ENCODE peak calls at places on chromosomes 13 and 19, in five cellular contexts. L is NCI-H1105, K is astrocyte, I is mammary epithelial cell, X is M059J. N is an unnamed sample.

GRCh38 chr19:11580665-11581418 is 3.4 kb upstream of the ACP5 start:
- DNase-seq in K (no peak), X (peak; percentile 23), L (no peak), I (no peak), N (no peak)

GRCh38 chr13:34627499-34627898 is 314.6 kb upstream of the NBEA start:
- DNase-seq in X (no peak), L (no peak), I (no peak), K (no peak), N (no peak)

GRCh38 chr13:102901056-102901455 is 55.2 kb downstream of the ERCC5 start:
- DNase-seq in X (no peak), L (no peak), I (no peak), K (no peak), N (no peak)

GRCh38 chr13:28483313-28483931 is 11.5 kb downstream of the FLT1 start:
- DNase-seq in X (no peak), I (no peak), L (no peak), K (no peak), N (no peak)

GRCh38 chr13:114105351-114106225 is 26.8 kb downstream of the RASA3 start:
- DNase-seq in X (no peak), K (no peak), I (no peak), L (no peak), N (no peak)

GRCh38 chr19:1019980-1020867 is 699 bp downstream of the TMEM259 start:
- DNase-seq in X (no peak), I (no peak), K (no peak), L (no peak), N (peak; percentile 41)

GRCh38 chr13:56317839-56318238 is 822.9 kb upstream of the PRR20A start:
- DNase-seq in X (no peak), K (no peak), I (no peak), L (no peak), N (no peak)

GRCh38 chr19:6374179-6374709 is 1.5 kb downstream of the PSPN start:
- DNase-seq in L (no peak), I (no peak), X (no peak), K (no peak), N (no peak)

GRCh38 chr19:47097396-47098217 is 16.0 kb downstream of the ZC3H4 start:
- DNase-seq in I (peak; percentile 28), L (no peak), X (no peak), K (peak; percentile 47), N (no peak)

GRCh38 chr19:42846597-42846996 is 32.9 kb downstream of the PSG1 start:
- DNase-seq in K (peak; percentile 14), I (no peak), X (peak; percentile 41), L (no peak), N (peak; percentile 69)

GRCh38 chr19:52897149-52897935 is at the start of gene ZNF320:
- DNase-seq in K (peak; percentile 83), I (peak; percentile 88), L (peak; percentile 93), X (peak; percentile 92), N (peak; percentile 95)

GRCh38 chr19:39194832-39195542 is 1.8 kb upstream of the NCCRP1 start:
- DNase-seq in L (no peak), X (peak; percentile 36), I (no peak), K (no peak), N (no peak)

GRCh38 chr19:41551212-41551610 is 24.8 kb upstream of the CEACAM21 start:
- DNase-seq in L (no peak), K (no peak), I (no peak), X (no peak), N (no peak)

GRCh38 chr13:49253997-49254396 is 6.3 kb downstream of the CDADC1 start:
- DNase-seq in I (no peak), K (no peak), X (no peak), L (no peak), N (no peak)

GRCh38 chr13:24365191-24365590 is 55.8 kb downstream of the C1QTNF9 start:
- DNase-seq in K (no peak), I (no peak), L (no peak), X (no peak), N (no peak)

GRCh38 chr13:33446821-33447481 is 161.4 kb upstream of the STARD13 start:
- DNase-seq in K (no peak), X (no peak), I (peak; percentile 62), L (no peak), N (no peak)

GRCh38 chr13:110103479-110103878 is 203.5 kb downstream of the COL4A1 start:
- DNase-seq in L (no peak), I (peak; percentile 81), X (no peak), K (peak; percentile 39), N (no peak)

GRCh38 chr19:2711937-2712205 is 9.3 kb downstream of the DIRAS1 start:
- DNase-seq in X (no peak), K (no peak), I (no peak), L (no peak), N (no peak)

GRCh38 chr19:49512970-49513745 is 697 bp downstream of the FCGRT start:
- DNase-seq in K (no peak), L (peak; percentile 26), X (no peak), I (no peak), N (no peak)

GRCh38 chr19:6006896-6007295 is 29.0 kb upstream of the RANBP3 start:
- DNase-seq in X (no peak), K (no peak), I (no peak), L (no peak), N (no peak)

GRCh38 chr19:17775245-17775927 is 19.6 kb upstream of the B3GNT3 start:
- DNase-seq in I (no peak), L (no peak), K (no peak), X (no peak), N (peak; percentile 72)

GRCh38 chr13:21453352-21454089 is 5.6 kb downstream of the ZDHHC20 start:
- DNase-seq in I (no peak), X (no peak), K (no peak), L (no peak), N (no peak)

GRCh38 chr19:41552558-41552957 is 23.4 kb upstream of the CEACAM21 start:
- DNase-seq in K (no peak), X (no peak), L (no peak), I (no peak), N (no peak)

GRCh38 chr19:11390933-11391680 is 7.0 kb upstream of the EPOR start:
- DNase-seq in K (no peak), I (no peak), X (no peak), L (no peak), N (peak; percentile 32)

GRCh38 chr13:113548778-113549621 is 35.6 kb upstream of the TFDP1 start:
- DNase-seq in I (no peak), X (no peak), K (no peak), L (no peak), N (no peak)

GRCh38 chr19:1283917-1284292 is 1.8 kb upstream of the EFNA2 start:
- DNase-seq in K (no peak), L (no peak), I (no peak), X (no peak), N (no peak)

GRCh38 chr13:99264053-99264452 is 5.9 kb upstream of the GPR18 start:
- DNase-seq in L (no peak), K (no peak), I (no peak), X (no peak), N (no peak)